ENCODE peak calls at places on chromosomes 16 and 17, in seven cellular contexts. N, Q, W, K, S, D and V are unnamed samples.

GRCh38 chr17:5049314-5049819 is 14.1 kb upstream of the SLC52A1 start:
- DNase-seq in N (no peak), Q (peak), W (no peak), K (no peak), S (no peak), D (peak), V (peak)

GRCh38 chr17:68390888-68391545 is 66.3 kb downstream of the WIPI1 start:
- DNase-seq in N (no peak), Q (no peak), W (no peak), K (no peak), S (no peak), D (no peak), V (peak)

GRCh38 chr16:57146735-57147134 is 39.1 kb downstream of the PSME3IP1 start:
- DNase-seq in N (peak), Q (no peak), W (peak), K (no peak), S (no peak), D (no peak), V (no peak)

GRCh38 chr16:27677300-27677699 is 127.4 kb downstream of the KATNIP start:
- DNase-seq in N (no peak), Q (no peak), W (no peak), K (no peak), S (no peak), D (peak), V (no peak)

GRCh38 chr17:60664022-60664421 is 13.6 kb upstream of the BCAS3 start:
- DNase-seq in N (no peak), Q (no peak), W (no peak), K (no peak), S (no peak), D (no peak), V (no peak)

GRCh38 chr16:83300326-83300725 is 507.5 kb upstream of the HSBP1 start:
- DNase-seq in N (no peak), Q (no peak), W (peak), K (no peak), S (no peak), D (no peak), V (no peak)

GRCh38 chr16:19809121-19809635 is 75.5 kb downstream of the GPRC5B start:
- DNase-seq in N (peak), Q (peak), W (peak), K (no peak), S (no peak), D (peak), V (no peak)

GRCh38 chr17:64641499-64641898 is 20.6 kb downstream of the SMURF2 start:
- DNase-seq in N (no peak), Q (no peak), W (peak), K (no peak), S (no peak), D (peak), V (peak)

GRCh38 chr16:70685061-70685937 is 554 bp downstream of the MTSS2 start:
- DNase-seq in N (peak), Q (no peak), W (peak), K (peak), S (no peak), D (no peak), V (no peak)